ENCODE peak calls at places on chromosomes 1 and 21, in six cellular contexts. L, M, I, F, D and T are unnamed samples.
A peak's percentile ranks its signal among the peaks of the same experiment; 100 is the strongest.

GRCh38 chr1:109152196-109152595 is 38.3 kb downstream of the ELAPOR1 start:
- DNase-seq in L (no peak), M (no peak), I (no peak), F (no peak), D (no peak), T (peak; percentile 76)

GRCh38 chr1:42937836-42938595 is 20.7 kb downstream of the SLC2A1 start:
- DNase-seq in L (peak; percentile 24), M (no peak), I (no peak), F (no peak), D (no peak), T (peak; percentile 0)

GRCh38 chr1:214574598-214575411 is 23.4 kb upstream of the PTPN14 start:
- DNase-seq in L (no peak), M (peak; percentile 15), I (no peak), F (no peak), D (no peak), T (no peak)

GRCh38 chr21:36719614-36720013 is 20.7 kb downstream of the SIM2 start:
- DNase-seq in L (peak; percentile 22), M (no peak), I (no peak), F (no peak), D (no peak), T (peak; percentile 71)

GRCh38 chr1:184419734-184420161 is 32.9 kb downstream of the C1orf21 start:
- DNase-seq in L (no peak), M (no peak), I (no peak), F (no peak), D (no peak), T (no peak)

GRCh38 chr1:28668956-28669719 is 554 bp downstream of the GMEB1 start:
- DNase-seq in L (peak; percentile 35), M (peak; percentile 55), I (peak; percentile 73), F (peak; percentile 76), D (peak; percentile 41), T (peak; percentile 37)

GRCh38 chr1:78168306-78168705 is 122.5 kb downstream of the GIPC2 start:
- DNase-seq in L (no peak), M (no peak), I (no peak), F (no peak), D (no peak), T (no peak)

GRCh38 chr1:109895720-109896504 is 14.7 kb upstream of the CSF1 start:
- DNase-seq in L (peak; percentile 64), M (peak; percentile 58), I (peak; percentile 63), F (peak; percentile 69), D (peak; percentile 58), T (peak; percentile 46)

GRCh38 chr1:66336641-66336991 is 197.3 kb upstream of the SGIP1 start:
- DNase-seq in L (no peak), M (no peak), I (no peak), F (no peak), D (no peak), T (no peak)

GRCh38 chr1:209661081-209661480 is 8.9 kb upstream of the LAMB3 start:
- DNase-seq in L (no peak), M (no peak), I (no peak), F (no peak), D (no peak), T (no peak)

GRCh38 chr1:41314376-41314775 is 46.9 kb upstream of the FOXO6 start:
- DNase-seq in L (no peak), M (peak; percentile 54), I (no peak), F (no peak), D (no peak), T (no peak)

GRCh38 chr1:41891403-41891896 is 27.3 kb downstream of the HIVEP3 start:
- DNase-seq in L (no peak), M (peak; percentile 19), I (no peak), F (peak; percentile 36), D (no peak), T (peak; percentile 28)

GRCh38 chr1:74399249-74399648 is 113.2 kb downstream of the LRRC53 start:
- DNase-seq in L (no peak), M (no peak), I (no peak), F (no peak), D (no peak), T (no peak)

GRCh38 chr1:52518962-52519361 is 33.9 kb downstream of the TUT4 start:
- DNase-seq in L (no peak), M (no peak), I (no peak), F (no peak), D (no peak), T (no peak)

GRCh38 chr1:52520149-52520548 is 32.7 kb downstream of the TUT4 start:
- DNase-seq in L (no peak), M (peak; percentile 22), I (no peak), F (no peak), D (no peak), T (no peak)

GRCh38 chr1:52523376-52523775 is 29.5 kb downstream of the TUT4 start:
- DNase-seq in L (no peak), M (peak; percentile 43), I (no peak), F (no peak), D (no peak), T (no peak)
- H3K27me3 ChIP-seq in L (no peaks in the 10 kb centered on the region), M (no peaks in the 10 kb centered on the region), I (no peaks in the 10 kb centered on the region), F (no peaks in the 10 kb centered on the region), D (no peaks in the 10 kb centered on the region), T (no peaks in the 10 kb centered on the region)

DNA sequence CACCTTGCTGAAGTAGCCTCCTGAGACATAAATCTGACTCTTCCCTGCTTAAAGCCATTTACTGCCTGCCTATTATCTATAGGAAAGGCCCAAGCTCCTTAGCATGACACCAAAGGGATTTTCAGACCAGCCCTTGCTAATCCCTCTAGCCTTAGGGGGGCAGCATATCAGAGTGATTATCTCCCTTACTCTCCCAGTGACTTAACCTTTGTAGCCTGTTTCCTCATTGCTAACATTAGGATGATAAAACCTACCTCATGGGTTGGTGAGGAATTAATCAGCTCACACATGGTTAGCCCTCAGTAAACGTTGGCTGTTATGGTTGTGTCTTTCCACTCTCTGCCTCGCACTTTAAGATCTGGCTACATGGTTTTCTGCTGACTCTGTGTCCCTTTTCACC is 70.1 kb downstream of the ROR1 start:
- DNase-seq in L (no peak), M (no peak), I (no peak), F (no peak), D (no peak), T (no peak)
- TF ChIP-seq CTCF in L (no peak), M (no peak), I (no peak), F (no peak), D (no peak), T (no peak)

GRCh38 chr1:198253668-198254067 is 96.9 kb downstream of the NEK7 start:
- DNase-seq in L (peak; percentile 53), M (peak; percentile 88), I (no peak), F (no peak), D (no peak), T (no peak)
- H3K27ac ChIP-seq in L (no peak overlapping the region), M (no peak overlapping the region), I (peak overlapping the region; percentile 13), F (peak overlapping the region; percentile 38), D (peak overlapping the region; percentile 63), T (no peak overlapping the region)

GRCh38 chr1:211126622-211127021 is 7.3 kb downstream of the KCNH1 start:
- DNase-seq in L (no peak), M (peak; percentile 10), I (no peak), F (no peak), D (no peak), T (no peak)
- H3K27me3 ChIP-seq in L (peaks cover 39% of the 10 kb centered on the region), M (no peaks in the 10 kb centered on the region), I (peaks cover 63% of the 10 kb centered on the region), F (no peaks in the 10 kb centered on the region), D (no peaks in the 10 kb centered on the region), T (no peaks in the 10 kb centered on the region)

GRCh38 chr1:175918364-175918801 is 175.0 kb upstream of the TNR start:
- DNase-seq in L (no peak), M (no peak), I (no peak), F (no peak), D (no peak), T (no peak)
- TF ChIP-seq CTCF in L (no peak), M (no peak), I (no peak), F (no peak), D (no peak), T (no peak)

GRCh38 chr1:193311226-193311948 is 125.0 kb upstream of the B3GALT2 start:
- DNase-seq in L (no peak), M (no peak), I (no peak), F (no peak), D (no peak), T (no peak)
- H3K27ac ChIP-seq in L (no peak overlapping the region), M (no peak overlapping the region), I (no peak overlapping the region), F (no peak overlapping the region), D (no peak overlapping the region), T (no peak overlapping the region)

GRCh38 chr21:28975401-28975800 is 17.3 kb downstream of the LTN1 start:
- DNase-seq in L (no peak), M (no peak), I (no peak), F (no peak), D (no peak), T (no peak)
- H3K27me3 ChIP-seq in L (no peaks in the 10 kb centered on the region), M (no peaks in the 10 kb centered on the region), I (no peaks in the 10 kb centered on the region), F (no peaks in the 10 kb centered on the region), D (no peaks in the 10 kb centered on the region), T (no peaks in the 10 kb centered on the region)

GRCh38 chr1:220093361-220094015 is 444 bp upstream of the IARS2 start:
- DNase-seq in L (no peak), M (no peak), I (no peak), F (no peak), D (no peak), T (no peak)

GRCh38 chr1:220092694-220093093 is 1.2 kb upstream of the IARS2 start:
- DNase-seq in L (no peak), M (no peak), I (no peak), F (no peak), D (no peak), T (no peak)

GRCh38 chr1:220094016-220094911 is at the start of gene IARS2:
- DNase-seq in L (peak; percentile 90), M (peak; percentile 80), I (peak; percentile 91), F (peak; percentile 91), D (peak; percentile 92), T (peak; percentile 91)

GRCh38 chr1:220084460-220084859 is 5.1 kb downstream of the BPNT1 start:
- DNase-seq in L (no peak), M (no peak), I (no peak), F (no peak), D (no peak), T (no peak)

GRCh38 chr1:220089650-220090556 is at the start of gene BPNT1:
- DNase-seq in L (peak; percentile 95), M (peak; percentile 90), I (peak; percentile 92), F (peak; percentile 94), D (peak; percentile 97), T (peak; percentile 97)
- TF ChIP-seq CTCF in L (no peak), M (no peak), I (no peak), F (no peak), D (no peak), T (no peak)

GRCh38 chr1:100995196-100995983 is 30.2 kb downstream of the DPH5 start:
- DNase-seq in L (no peak), M (no peak), I (no peak), F (no peak), D (no peak), T (no peak)
- H3K27ac ChIP-seq in L (peak overlapping the region; percentile 69), M (no peak overlapping the region), I (peak overlapping the region; percentile 59), F (peak overlapping the region; percentile 20), D (no peak overlapping the region), T (no peak overlapping the region)

DNA sequence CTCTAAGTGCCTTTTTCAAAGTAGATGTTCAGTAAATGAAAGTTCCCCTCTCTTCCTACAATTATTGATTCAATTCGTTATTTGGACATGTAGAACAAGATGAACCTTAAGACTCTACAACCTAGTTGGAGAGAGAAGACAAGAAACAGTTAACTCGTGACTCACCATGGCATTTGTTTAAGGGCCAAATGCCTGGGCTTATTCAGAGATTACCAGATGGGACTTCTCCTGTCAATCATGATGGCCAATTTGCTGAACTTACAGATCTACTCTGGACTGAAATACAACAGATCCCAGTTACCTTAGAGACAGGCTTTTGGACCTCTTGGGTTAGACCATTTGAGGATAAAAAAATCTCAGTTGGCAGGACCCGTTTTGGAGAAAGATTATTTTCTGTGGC is 93.5 kb downstream of the C1orf94 start:
- DNase-seq in L (no peak), M (peak; percentile 32), I (no peak), F (no peak), D (no peak), T (no peak)
- H3K27me3 ChIP-seq in L (peaks cover 23% of the 10 kb centered on the region), M (no peaks in the 10 kb centered on the region), I (peaks cover 52% of the 10 kb centered on the region), F (peaks cover 6% of the 10 kb centered on the region), D (no peaks in the 10 kb centered on the region), T (no peaks in the 10 kb centered on the region)